ENCODE peak calls at places on chromosomes 5 and 9, in six cellular contexts. E, R, L, H, F and U are unnamed samples.

GRCh38 chr9:105432247-105432857 is 15.5 kb upstream of the FSD1L start:
- DNase-seq in L (no peak), F (no peak), E (no peak), H (no peak), R (no peak), U (no peak)

GRCh38 chr5:143397302-143398052 is 6.0 kb downstream of the NR3C1 start:
- DNase-seq in H (no peak), R (no peak), L (no peak), F (no peak), E (no peak), U (no peak)

GRCh38 chr9:88835038-88835466 is 156.2 kb upstream of the S1PR3 start:
- DNase-seq in F (no peak), L (no peak), E (no peak), R (no peak), H (no peak), U (no peak)

GRCh38 chr5:11449217-11449616 is 455.0 kb downstream of the CTNND2 start:
- DNase-seq in H (no peak), F (no peak), R (no peak), E (no peak), L (no peak), U (no peak)

GRCh38 chr5:41788800-41789395 is 81.3 kb downstream of the OXCT1 start:
- DNase-seq in L (no peak), H (no peak), E (no peak), R (no peak), F (no peak), U (no peak)

GRCh38 chr5:134127376-134127861 is 12.9 kb downstream of the TCF7 start:
- DNase-seq in F (no peak), R (peak; percentile 72), L (no peak), E (peak; percentile 49), H (no peak), U (no peak)

GRCh38 chr9:112007575-112008240 is 111.1 kb downstream of the UGCG start:
- DNase-seq in H (no peak), L (no peak), R (no peak), E (no peak), F (no peak), U (no peak)

GRCh38 chr9:81621785-81622243 is 67.5 kb downstream of the TLE1 start:
- DNase-seq in R (no peak), L (no peak), E (no peak), F (peak; percentile 28), H (no peak), U (no peak)

GRCh38 chr9:93809204-93809940 is 145.8 kb downstream of the BARX1 start:
- DNase-seq in E (no peak), L (no peak), H (no peak), F (no peak), R (peak; percentile 48), U (peak; percentile 27)

DNA sequence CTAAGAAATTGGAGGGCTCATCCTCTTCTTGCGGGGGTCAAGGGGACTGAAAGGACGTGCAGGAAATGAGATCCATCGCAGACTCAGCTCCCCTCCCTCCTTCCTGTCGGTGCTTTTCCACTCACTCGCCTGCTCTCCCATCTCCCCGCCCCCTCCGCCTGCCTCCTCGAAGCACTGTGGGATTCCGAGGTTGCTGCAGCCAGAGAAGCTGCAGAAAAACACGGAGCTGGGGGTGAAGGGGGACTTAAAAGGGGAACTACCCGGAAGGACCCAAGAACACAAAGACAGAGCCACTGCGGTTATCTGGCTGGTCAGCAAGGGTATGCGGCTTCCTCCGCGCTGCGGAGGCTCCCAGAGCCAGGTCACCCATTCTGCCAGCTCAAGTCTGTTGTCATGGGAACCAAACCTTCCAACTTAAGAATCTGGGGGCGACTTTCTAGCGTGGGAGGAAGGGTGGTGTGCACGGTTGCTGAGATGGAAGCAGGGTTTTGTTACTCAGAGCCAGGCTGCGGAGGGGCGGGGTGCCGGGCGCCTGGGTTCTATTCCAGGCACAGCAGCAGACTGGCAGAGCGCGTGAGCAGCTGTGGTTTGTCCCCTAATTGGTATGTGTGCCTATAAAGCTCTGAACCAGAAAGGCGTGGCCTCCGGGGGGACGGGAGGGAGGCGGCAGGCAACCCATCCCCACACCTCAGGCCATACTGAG is 24.9 kb downstream of the PCDHGC5 start:
- DNase-seq in E (no peak), H (peak; percentile 79), L (no peak), R (peak; percentile 87), F (peak; percentile 91), U (peak; percentile 93)
- TF ChIP-seq POLR2AphosphoS5 in E (no peak), H (no peak), L (no peak), R (peak; percentile 54), F (peak; percentile 37), U (no peak)

DNA sequence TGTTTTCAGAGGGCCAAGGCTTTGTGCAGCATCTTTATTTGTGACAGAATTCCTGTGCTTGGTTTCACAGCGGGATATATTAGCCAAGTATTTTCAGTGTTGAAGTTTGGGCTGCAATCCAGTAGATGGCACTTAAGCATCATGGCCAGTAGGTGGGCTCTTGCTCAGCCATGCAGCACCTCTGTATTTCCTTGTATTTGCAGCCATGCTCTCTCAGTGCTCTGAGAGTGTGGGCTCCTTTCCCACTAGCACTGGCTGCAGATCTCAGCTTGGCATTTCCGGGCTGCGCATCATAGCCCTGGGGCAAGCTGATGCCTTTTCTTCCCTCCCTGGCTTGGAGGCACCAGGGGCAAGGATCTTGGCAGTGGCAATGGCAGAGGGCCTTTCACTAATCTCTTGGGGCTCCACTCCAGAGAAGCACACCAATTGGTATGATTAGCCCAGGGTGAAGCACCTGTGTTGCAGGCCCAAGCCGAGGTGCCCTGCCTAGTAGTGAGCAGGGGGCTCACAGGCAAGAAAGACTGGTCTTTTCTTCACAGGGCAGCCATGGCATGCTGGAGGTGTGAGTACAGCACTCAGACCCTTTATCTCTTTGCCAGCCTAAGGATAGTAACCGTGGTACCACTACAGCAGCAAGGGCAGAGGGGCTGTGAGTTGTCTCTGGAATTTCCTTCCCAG is 48.3 kb downstream of the SLCO6A1 start:
- DNase-seq in L (no peak), F (peak; percentile 76), H (no peak), E (no peak), R (peak; percentile 50), U (no peak)
- TF ChIP-seq CTCF in L (no peak), F (peak; percentile 82), H (no peak), E (no peak), R (no peak), U (no peak)

DNA sequence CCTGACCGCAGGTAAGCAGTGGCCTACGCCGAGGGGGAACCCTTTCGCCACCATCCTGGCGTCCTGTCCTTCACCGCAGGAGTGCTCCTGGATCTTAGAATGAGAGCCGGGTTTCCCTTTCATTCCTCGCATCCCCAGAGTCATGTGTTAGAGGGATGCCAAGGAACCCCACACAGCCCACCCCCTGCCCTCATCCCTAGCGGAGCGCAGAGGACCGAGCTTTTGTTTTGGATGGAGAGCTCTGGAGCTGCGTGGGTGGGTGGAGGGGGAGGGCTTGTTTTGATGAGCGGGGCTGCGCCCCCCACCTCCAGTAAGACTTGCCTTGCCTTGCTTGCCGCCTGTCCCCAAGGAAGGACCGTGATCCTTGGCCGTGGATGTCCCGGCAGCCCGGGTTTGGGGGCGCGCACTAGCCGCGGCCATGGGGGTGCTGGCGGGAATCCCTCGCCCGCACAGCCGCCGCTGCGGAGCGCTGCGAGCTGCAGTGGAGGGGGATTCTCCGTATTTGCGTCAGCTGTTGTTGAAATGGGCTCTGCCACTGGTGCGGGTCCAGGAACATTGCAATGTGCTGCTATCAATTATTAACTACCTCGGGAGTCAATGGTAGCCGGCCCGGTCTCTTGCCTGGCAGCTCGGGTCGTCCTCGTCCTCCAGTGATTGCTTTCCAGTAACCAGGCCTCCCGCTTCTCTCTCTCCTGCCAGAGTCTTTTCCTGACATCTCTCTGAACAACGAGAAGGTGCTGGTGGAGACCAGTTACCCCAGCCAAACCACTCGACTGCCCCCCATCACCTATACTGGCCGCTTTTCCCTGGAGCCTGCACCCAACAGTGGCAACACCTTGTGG is 1.0 kb downstream of the EGR1 start:
- DNase-seq in R (peak; percentile 85), L (no peak), H (peak; percentile 44), F (no peak), E (peak; percentile 75), U (no peak)
- TF ChIP-seq POLR2AphosphoS5 in R (no peak), L (no peak), H (no peak), F (no peak), E (peak; percentile 63), U (no peak)

GRCh38 chr5:52963636-52964035 is 25.5 kb upstream of the ITGA2 start:
- DNase-seq in F (no peak), L (no peak), E (no peak), R (no peak), H (no peak), U (no peak)

GRCh38 chr5:52961238-52961637 is 27.9 kb upstream of the ITGA2 start:
- DNase-seq in F (no peak), E (no peak), R (no peak), L (no peak), H (no peak), U (no peak)

DNA sequence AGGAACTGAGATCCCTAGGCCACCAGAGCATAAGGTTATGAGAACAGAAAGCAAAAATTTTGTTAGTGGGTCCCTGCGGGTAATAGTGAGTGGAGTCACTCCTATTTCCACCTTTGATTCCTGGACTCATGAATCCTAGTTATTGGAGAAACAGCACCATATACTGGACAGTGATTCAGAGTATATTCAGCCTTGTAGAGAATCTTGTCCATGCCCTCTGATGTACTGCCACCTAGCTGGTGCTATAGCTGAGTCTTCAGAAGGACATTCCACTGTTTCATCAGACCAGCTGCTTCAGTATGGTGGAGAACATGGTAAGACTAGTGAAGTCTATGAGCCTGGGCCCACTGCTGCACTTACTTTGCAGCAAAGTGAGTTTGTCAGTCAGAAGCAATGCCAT is 25.0 kb upstream of the ITGA2 start:
- DNase-seq in H (no peak), F (no peak), L (no peak), E (no peak), R (no peak), U (no peak)
- TF ChIP-seq CTCF in H (no peak), F (peak; percentile 17), L (no peak), E (no peak), R (no peak), U (no peak)